ENCODE peak calls at places on chromosomes 16 and 17, in five cellular contexts. T, S, N, J and L are unnamed samples.

GRCh38 chr16:71917900-71918299 is 22.6 kb downstream of the IST1 start:
- DNase-seq in T (no peak), S (no peak), N (no peak), J (no peak), L (no peak)

GRCh38 chr16:27547134-27547533 is 2.6 kb downstream of the GTF3C1 start:
- DNase-seq in T (no peak), S (no peak), N (no peak), J (no peak), L (peak; percentile 59)

GRCh38 chr16:30758988-30759461 is 2.8 kb downstream of the CFAP119 start:
- DNase-seq in T (no peak), S (no peak), N (no peak), J (no peak), L (no peak)

GRCh38 chr16:28181557-28181914 is 30.2 kb downstream of the XPO6 start:
- DNase-seq in T (no peak), S (peak; percentile 76), N (no peak), J (peak; percentile 97), L (peak; percentile 83)

GRCh38 chr16:909281-910000 is 61.3 kb downstream of the LMF1 start:
- DNase-seq in T (peak; percentile 7), S (no peak), N (no peak), J (no peak), L (no peak)

GRCh38 chr17:78134899-78135385 is 4.4 kb downstream of the TMC8 start:
- DNase-seq in T (no peak), S (no peak), N (no peak), J (no peak), L (no peak)

GRCh38 chr16:57585051-57585687 is 42.7 kb downstream of the ADGRG5 start:
- DNase-seq in T (no peak), S (no peak), N (no peak), J (no peak), L (no peak)

GRCh38 chr16:565420-566330 is 1.1 kb upstream of the NHLRC4 start:
- DNase-seq in T (no peak), S (peak; percentile 85), N (no peak), J (no peak), L (no peak)

GRCh38 chr17:7183433-7184090 is 4.4 kb upstream of the ASGR1 start:
- DNase-seq in T (no peak), S (no peak), N (no peak), J (peak; percentile 69), L (no peak)

GRCh38 chr17:29291163-29291752 is 2.7 kb downstream of the NUFIP2 start:
- DNase-seq in T (no peak), S (no peak), N (no peak), J (peak; percentile 77), L (peak; percentile 74)

GRCh38 chr17:29614345-29615047 is 8.2 kb downstream of the CORO6 start:
- DNase-seq in T (no peak), S (no peak), N (no peak), J (no peak), L (no peak)

GRCh38 chr17:28221751-28222414 is 97.1 kb upstream of the TMEM97 start:
- DNase-seq in T (no peak), S (no peak), N (no peak), J (no peak), L (no peak)

GRCh38 chr16:4253394-4254150 is 11.7 kb upstream of the SRL start:
- DNase-seq in T (peak; percentile 100), S (peak; percentile 100), N (peak; percentile 100), J (peak; percentile 100), L (peak; percentile 98)

GRCh38 chr16:13343981-13344380 is 442.6 kb downstream of the SHISA9 start:
- DNase-seq in T (no peak), S (no peak), N (no peak), J (no peak), L (peak; percentile 25)

GRCh38 chr16:79192904-79193303 is 407.6 kb downstream of the MAF start:
- DNase-seq in T (no peak), S (no peak), N (no peak), J (no peak), L (no peak)

GRCh38 chr16:69906838-69907301 is 44.3 kb upstream of the CLEC18A start:
- DNase-seq in T (no peak), S (no peak), N (no peak), J (no peak), L (peak; percentile 23)

GRCh38 chr17:50963139-50963538 is 97.0 kb upstream of the TOB1 start:
- DNase-seq in T (no peak), S (no peak), N (no peak), J (no peak), L (no peak)

GRCh38 chr16:68244903-68245853 is at the start of gene PLA2G15:
- DNase-seq in T (peak; percentile 99), S (peak; percentile 98), N (peak; percentile 98), J (peak; percentile 92), L (peak; percentile 85)

GRCh38 chr17:59377410-59377809 is 46.0 kb downstream of the YPEL2 start:
- DNase-seq in T (no peak), S (no peak), N (no peak), J (no peak), L (peak; percentile 47)

GRCh38 chr16:11349599-11350276 is 4.5 kb downstream of the RMI2 start:
- DNase-seq in T (peak; percentile 56), S (peak; percentile 90), N (no peak), J (no peak), L (no peak)

GRCh38 chr16:50839356-50839755 is 97.5 kb downstream of the CYLD start:
- DNase-seq in T (no peak), S (no peak), N (no peak), J (no peak), L (no peak)

GRCh38 chr16:82506734-82507133 is 120.0 kb upstream of the CDH13 start:
- DNase-seq in T (no peak), S (no peak), N (no peak), J (no peak), L (no peak)

GRCh38 chr17:7854851-7855642 is at the start of gene TMEM88:
- DNase-seq in T (peak; percentile 57), S (peak; percentile 74), N (peak; percentile 72), J (no peak), L (no peak)

GRCh38 chr17:1651559-1651844 is 1.8 kb upstream of the RILP start:
- DNase-seq in T (no peak), S (no peak), N (no peak), J (no peak), L (no peak)

GRCh38 chr16:69845181-69845580 is 83.0 kb downstream of the WWP2 start:
- DNase-seq in T (no peak), S (no peak), N (no peak), J (no peak), L (no peak)

GRCh38 chr17:7720125-7720524 is 2.6 kb downstream of the DNAH2 start:
- DNase-seq in T (no peak), S (no peak), N (no peak), J (no peak), L (no peak)

GRCh38 chr16:73031155-73031866 is 16.6 kb downstream of the ZFHX3 start:
- DNase-seq in T (no peak), S (no peak), N (no peak), J (peak; percentile 13), L (no peak)

GRCh38 chr16:20674684-20675487 is 22.6 kb downstream of the ACSM1 start:
- DNase-seq in T (no peak), S (no peak), N (no peak), J (no peak), L (no peak)